ENCODE peak calls at places on chromosomes 1 and 21, in four cellular contexts. I is GM13977, Q is AG04450, G is IMR-90. O is an unnamed sample.

GRCh38 chr1:29209173-29209572 is 21.6 kb downstream of the MECR start:
- DNase-seq in I (no peak), Q (no peak), G (peak; percentile 72), O (no peak)

GRCh38 chr1:104182251-104182650 is 432.6 kb downstream of the AMY1C start:
- DNase-seq in I (no peak), Q (no peak), G (no peak), O (no peak)

GRCh38 chr1:115476616-115477015 is 138.6 kb upstream of the NGF start:
- DNase-seq in I (no peak), Q (no peak), G (no peak), O (no peak)

GRCh38 chr1:171625225-171625624 is 3.2 kb downstream of the MYOCOS start:
- DNase-seq in I (no peak), Q (no peak), G (no peak), O (no peak)

GRCh38 chr1:156346636-156347035 is 8.3 kb downstream of the TSACC start:
- DNase-seq in I (no peak), Q (peak; percentile 43), G (peak; percentile 55), O (no peak)

GRCh38 chr1:197464039-197464438 is 196.0 kb downstream of the CRB1 start:
- DNase-seq in I (no peak), Q (no peak), G (peak; percentile 79), O (no peak)

GRCh38 chr1:43448955-43449707 is 4.6 kb downstream of the HYI start:
- DNase-seq in I (no peak), Q (no peak), G (no peak), O (no peak)

GRCh38 chr21:41701749-41702148 is 65.1 kb downstream of the RIPK4 start:
- DNase-seq in I (no peak), Q (no peak), G (peak; percentile 8), O (no peak)

GRCh38 chr21:42150458-42151085 is 68.4 kb upstream of the ABCG1 start:
- DNase-seq in I (no peak), Q (no peak), G (no peak), O (peak; percentile 12)

O was measured in natural killer cell.